ENCODE peak calls at places on chromosomes 12 and 14, in four cellular contexts. One of them, this sample, is unnamed.

GRCh38 chr12:11822071-11822818 is 172.8 kb downstream of the ETV6 start:
- DNase-seq in esophagus squamous epithelium: no peak
- DNase-seq in DND-41: no peak
- DNase-seq in AG04450: peak; percentile 55
- DNase-seq in this sample: no peak

GRCh38 chr14:96362071-96362964 is 823 bp downstream of the ATG2B start:
- DNase-seq in esophagus squamous epithelium: no peak
- DNase-seq in DND-41: peak; percentile 49
- DNase-seq in AG04450: no peak
- DNase-seq in this sample: peak; percentile 18

GRCh38 chr12:109296431-109296830 is 12.7 kb downstream of the FOXN4 start:
- DNase-seq in esophagus squamous epithelium: no peak
- DNase-seq in AG04450: no peak
- DNase-seq in DND-41: no peak
- DNase-seq in this sample: no peak

GRCh38 chr12:6620137-6620884 is 13.1 kb upstream of the CHD4 start:
- DNase-seq in AG04450: no peak
- DNase-seq in esophagus squamous epithelium: no peak
- DNase-seq in DND-41: no peak
- DNase-seq in this sample: peak; percentile 75

GRCh38 chr14:79256311-79256879 is 954.9 kb downstream of the DIO2 start:
- DNase-seq in AG04450: no peak
- DNase-seq in DND-41: no peak
- DNase-seq in esophagus squamous epithelium: no peak
- DNase-seq in this sample: no peak

GRCh38 chr14:89349196-89350008 is 67.6 kb downstream of the FOXN3 start:
- DNase-seq in esophagus squamous epithelium: no peak
- DNase-seq in AG04450: no peak
- DNase-seq in DND-41: peak; percentile 33
- DNase-seq in this sample: peak; percentile 35

GRCh38 chr12:14567311-14568195 is at the start of gene PLBD1:
- DNase-seq in AG04450: no peak
- DNase-seq in DND-41: no peak
- DNase-seq in esophagus squamous epithelium: no peak
- DNase-seq in this sample: peak; percentile 61

GRCh38 chr14:58919262-58919661 is 269.2 kb upstream of the DAAM1 start:
- DNase-seq in DND-41: no peak
- DNase-seq in esophagus squamous epithelium: no peak
- DNase-seq in AG04450: no peak
- DNase-seq in this sample: peak; percentile 26

GRCh38 chr12:41485203-41485602 is 297.1 kb downstream of the PDZRN4 start:
- DNase-seq in AG04450: no peak
- DNase-seq in esophagus squamous epithelium: no peak
- DNase-seq in DND-41: no peak
- DNase-seq in this sample: no peak

GRCh38 chr12:108298761-108299275 is 40.3 kb downstream of the CMKLR1 start:
- DNase-seq in DND-41: no peak
- DNase-seq in esophagus squamous epithelium: no peak
- DNase-seq in AG04450: no peak
- DNase-seq in this sample: no peak

GRCh38 chr12:4506870-4507269 is 31.8 kb upstream of the RAD51AP1 start:
- DNase-seq in DND-41: peak; percentile 20
- DNase-seq in esophagus squamous epithelium: no peak
- DNase-seq in AG04450: peak; percentile 43
- DNase-seq in this sample: no peak

GRCh38 chr14:36207500-36207899 is 31.0 kb upstream of the PTCSC3 start:
- DNase-seq in esophagus squamous epithelium: no peak
- DNase-seq in DND-41: no peak
- DNase-seq in AG04450: no peak
- DNase-seq in this sample: no peak

GRCh38 chr12:2844786-2845185 is 10.0 kb upstream of the NRIP2 start:
- DNase-seq in AG04450: no peak
- DNase-seq in DND-41: no peak
- DNase-seq in esophagus squamous epithelium: no peak
- DNase-seq in this sample: no peak

GRCh38 chr12:122106891-122107660 is 28.5 kb downstream of the MLXIP start:
- DNase-seq in DND-41: no peak
- DNase-seq in esophagus squamous epithelium: no peak
- DNase-seq in AG04450: no peak
- DNase-seq in this sample: no peak

GRCh38 chr14:64706552-64707193 is 2.4 kb downstream of the PLEKHG3 start:
- DNase-seq in esophagus squamous epithelium: no peak
- DNase-seq in DND-41: no peak
- DNase-seq in AG04450: no peak
- DNase-seq in this sample: peak; percentile 69

GRCh38 chr14:52265248-52265647 is 2.2 kb upstream of the PTGDR start:
- DNase-seq in DND-41: peak; percentile 50
- DNase-seq in AG04450: no peak
- DNase-seq in esophagus squamous epithelium: no peak
- DNase-seq in this sample: no peak

GRCh38 chr12:75564821-75565220 is 53.4 kb upstream of the KRR1 start:
- DNase-seq in AG04450: no peak
- DNase-seq in DND-41: no peak
- DNase-seq in esophagus squamous epithelium: no peak
- DNase-seq in this sample: no peak

GRCh38 chr14:36817071-36817930 is 155.6 kb downstream of the PAX9 start:
- DNase-seq in AG04450: no peak
- DNase-seq in DND-41: no peak
- DNase-seq in esophagus squamous epithelium: no peak
- DNase-seq in this sample: no peak

GRCh38 chr14:62947291-62947690 is 98.0 kb downstream of the KCNH5 start:
- DNase-seq in AG04450: no peak
- DNase-seq in esophagus squamous epithelium: no peak
- DNase-seq in DND-41: no peak
- DNase-seq in this sample: no peak

DNA sequence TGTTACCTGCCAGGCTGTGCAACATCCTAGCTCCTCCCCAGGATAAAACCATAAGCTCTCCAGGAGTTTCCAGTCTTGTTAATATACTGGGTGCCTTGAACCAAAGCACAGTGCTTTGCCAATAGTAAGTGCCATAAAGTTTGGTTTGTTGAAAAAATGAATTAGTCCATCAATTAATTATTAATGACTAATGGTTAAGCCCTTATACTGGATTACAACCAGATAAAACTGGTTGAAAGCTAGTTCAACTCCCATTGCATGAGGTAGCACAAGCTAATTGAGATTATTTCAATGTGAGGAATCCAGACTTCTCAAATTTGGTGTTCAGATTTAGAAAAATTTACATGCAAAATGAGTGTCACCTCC is 1.6 kb upstream of the KRT3 start:
- DNase-seq in AG04450: no peak
- DNase-seq in esophagus squamous epithelium: no peak
- DNase-seq in DND-41: no peak
- DNase-seq in this sample: no peak
- TF ChIP-seq CTCF in AG04450: no peak
- TF ChIP-seq CTCF in esophagus squamous epithelium: no peak
- TF ChIP-seq CTCF in DND-41: no peak
- TF ChIP-seq CTCF in this sample: no peak

DNA sequence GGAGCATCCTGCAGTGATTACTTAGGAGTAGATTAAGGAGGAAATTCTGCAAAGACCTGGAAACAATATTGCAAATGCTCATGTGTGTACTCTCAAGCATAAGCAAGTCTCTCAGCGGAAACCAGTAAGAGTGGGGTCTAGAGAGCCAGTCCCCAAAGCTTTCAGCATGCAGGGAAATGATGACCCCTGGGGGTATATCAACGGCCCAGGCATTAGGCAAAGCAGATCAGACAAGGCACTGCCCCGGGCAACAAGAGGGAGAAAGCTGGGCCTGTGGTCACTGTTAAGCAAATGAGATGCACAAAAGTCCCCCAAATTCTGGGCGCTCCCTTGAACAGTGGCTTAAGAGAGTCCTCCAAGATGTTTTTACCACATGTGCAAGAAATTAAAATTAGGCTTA is 457.0 kb upstream of the TBX3 start:
- DNase-seq in esophagus squamous epithelium: no peak
- DNase-seq in AG04450: no peak
- DNase-seq in DND-41: no peak
- DNase-seq in this sample: no peak
- TF ChIP-seq CTCF in esophagus squamous epithelium: no peak
- TF ChIP-seq CTCF in AG04450: no peak
- TF ChIP-seq CTCF in DND-41: no peak
- TF ChIP-seq CTCF in this sample: no peak

GRCh38 chr14:93737574-93737973 is 50.7 kb downstream of the PRIMA1 start:
- DNase-seq in AG04450: no peak
- DNase-seq in esophagus squamous epithelium: no peak
- DNase-seq in DND-41: no peak
- DNase-seq in this sample: no peak

GRCh38 chr14:93734961-93735360 is 53.3 kb downstream of the PRIMA1 start:
- DNase-seq in DND-41: no peak
- DNase-seq in esophagus squamous epithelium: no peak
- DNase-seq in AG04450: no peak
- DNase-seq in this sample: no peak

GRCh38 chr14:93734086-93734822 is 54.0 kb downstream of the PRIMA1 start:
- DNase-seq in AG04450: no peak
- DNase-seq in DND-41: peak; percentile 28
- DNase-seq in esophagus squamous epithelium: no peak
- DNase-seq in this sample: peak; percentile 64

GRCh38 chr14:93733646-93734045 is 54.6 kb downstream of the PRIMA1 start:
- DNase-seq in AG04450: no peak
- DNase-seq in esophagus squamous epithelium: no peak
- DNase-seq in DND-41: no peak
- DNase-seq in this sample: no peak

GRCh38 chr14:93736378-93737014 is 51.8 kb downstream of the PRIMA1 start:
- DNase-seq in AG04450: no peak
- DNase-seq in esophagus squamous epithelium: no peak
- DNase-seq in DND-41: no peak
- DNase-seq in this sample: no peak
- TF ChIP-seq CTCF in AG04450: no peak
- TF ChIP-seq CTCF in esophagus squamous epithelium: no peak
- TF ChIP-seq CTCF in DND-41: no peak
- TF ChIP-seq CTCF in this sample: peak; percentile 41

DNA sequence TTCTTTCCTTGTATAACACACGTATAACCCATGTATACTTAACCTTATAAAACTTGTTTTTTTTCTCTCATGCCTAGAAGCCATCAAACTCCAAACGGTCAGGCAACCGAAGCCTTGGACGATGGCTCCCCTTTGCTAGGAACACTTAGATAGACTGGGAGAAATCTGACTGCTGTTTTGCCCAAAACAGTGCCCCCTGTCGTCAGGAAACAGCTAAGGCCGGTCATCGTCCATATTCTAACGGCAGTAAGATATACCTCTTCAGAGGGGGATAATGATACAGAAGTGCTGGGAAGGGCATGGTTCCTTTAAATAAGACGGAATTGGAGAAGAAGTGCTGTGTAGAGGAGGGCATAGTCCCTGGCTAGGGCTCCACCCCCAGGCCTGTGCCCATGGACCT is 130.5 kb downstream of the SLC41A2 start:
- DNase-seq in DND-41: no peak
- DNase-seq in AG04450: no peak
- DNase-seq in esophagus squamous epithelium: no peak
- DNase-seq in this sample: no peak
- TF ChIP-seq CTCF in DND-41: peak; percentile 21
- TF ChIP-seq CTCF in AG04450: peak; percentile 38
- TF ChIP-seq CTCF in esophagus squamous epithelium: no peak
- TF ChIP-seq CTCF in this sample: peak; percentile 21

DNA sequence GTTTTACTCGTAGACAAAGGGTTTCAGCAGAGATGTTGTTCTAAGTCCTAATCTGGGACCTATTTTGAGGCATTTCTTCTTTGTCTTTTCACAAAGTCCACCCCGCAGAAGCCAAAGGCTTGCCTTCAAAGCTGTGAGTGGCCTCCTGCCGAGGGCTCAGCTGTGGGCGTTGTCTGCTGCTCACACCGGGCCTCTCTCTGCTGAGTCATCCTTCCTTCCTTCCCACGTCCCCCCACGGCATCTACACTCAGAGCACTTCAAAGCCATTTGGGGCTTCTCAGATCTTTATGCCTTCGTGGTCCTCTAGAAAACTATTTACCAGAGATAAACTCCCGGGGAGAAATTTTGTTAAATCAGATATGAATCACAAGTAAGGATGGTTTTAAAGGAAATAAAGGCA is 115.9 kb upstream of the TMPO start:
- DNase-seq in esophagus squamous epithelium: no peak
- DNase-seq in AG04450: peak; percentile 39
- DNase-seq in DND-41: peak; percentile 86
- DNase-seq in this sample: peak; percentile 12
- TF ChIP-seq CTCF in esophagus squamous epithelium: no peak
- TF ChIP-seq CTCF in AG04450: no peak
- TF ChIP-seq CTCF in DND-41: no peak
- TF ChIP-seq CTCF in this sample: no peak

GRCh38 chr12:116200812-116201211 is 76.7 kb downstream of the MED13L start:
- DNase-seq in AG04450: no peak
- DNase-seq in esophagus squamous epithelium: no peak
- DNase-seq in DND-41: no peak
- DNase-seq in this sample: no peak

GRCh38 chr12:116196752-116197718 is 80.5 kb downstream of the MED13L start:
- DNase-seq in esophagus squamous epithelium: no peak
- DNase-seq in DND-41: no peak
- DNase-seq in AG04450: no peak
- DNase-seq in this sample: no peak

GRCh38 chr12:116194935-116195431 is 82.5 kb downstream of the MED13L start:
- DNase-seq in esophagus squamous epithelium: no peak
- DNase-seq in DND-41: peak; percentile 57
- DNase-seq in AG04450: no peak
- DNase-seq in this sample: no peak

GRCh38 chr12:116199160-116199559 is 78.3 kb downstream of the MED13L start:
- DNase-seq in AG04450: no peak
- DNase-seq in DND-41: no peak
- DNase-seq in esophagus squamous epithelium: no peak
- DNase-seq in this sample: no peak

GRCh38 chr12:116196226-116196625 is 81.3 kb downstream of the MED13L start:
- DNase-seq in esophagus squamous epithelium: no peak
- DNase-seq in DND-41: no peak
- DNase-seq in AG04450: no peak
- DNase-seq in this sample: no peak
- TF ChIP-seq CTCF in esophagus squamous epithelium: no peak
- TF ChIP-seq CTCF in DND-41: no peak
- TF ChIP-seq CTCF in AG04450: no peak
- TF ChIP-seq CTCF in this sample: no peak

DNA sequence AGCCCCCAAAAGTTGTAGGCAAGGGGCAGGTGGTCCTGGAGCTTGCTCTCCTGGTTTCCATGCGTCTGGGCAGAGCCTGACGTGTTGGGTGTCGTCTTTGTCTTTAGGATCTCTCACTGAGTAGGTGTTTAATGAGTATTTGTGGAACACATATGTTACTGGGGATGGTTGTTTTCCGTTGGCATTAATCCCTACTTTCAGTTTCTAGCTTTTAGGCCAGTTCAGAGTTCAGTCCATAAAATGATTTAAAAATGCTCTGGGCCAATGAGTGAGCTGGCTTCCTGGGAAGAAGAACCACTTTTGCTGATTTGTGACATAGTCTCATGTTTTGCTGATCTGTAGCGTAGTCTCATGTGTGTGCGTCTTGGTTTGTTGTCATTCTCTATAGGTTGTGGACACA is 10.9 kb downstream of the AACS start:
- DNase-seq in AG04450: no peak
- DNase-seq in DND-41: no peak
- DNase-seq in esophagus squamous epithelium: no peak
- DNase-seq in this sample: no peak
- TF ChIP-seq CTCF in AG04450: no peak
- TF ChIP-seq CTCF in DND-41: no peak
- TF ChIP-seq CTCF in esophagus squamous epithelium: no peak
- TF ChIP-seq CTCF in this sample: no peak

This sample was measured in nephron progenitor cell.